ENCODE peak calls at places on chromosome 3, in four cellular contexts. One of them, this sample, is unnamed.

GRCh38 chr3:11592460-11593298 is 51.0 kb downstream of the VGLL4 start:
- DNase-seq in stimulated activated CD4-positive, alpha-beta T cell treated with anti-CD3 and anti-CD28 coated beads, Interleukin-4, amount 100 ng/mL, for 24 hours: no peak
- DNase-seq in fibroblast of pulmonary artery: no peak
- DNase-seq in fibroblast of mammary gland: peak
- DNase-seq in this sample: peak

GRCh38 chr3:155504682-155505081 is 211.2 kb upstream of the STRIT1 start:
- DNase-seq in stimulated activated CD4-positive, alpha-beta T cell treated with anti-CD3 and anti-CD28 coated beads, Interleukin-4, amount 100 ng/mL, for 24 hours: no peak
- DNase-seq in fibroblast of pulmonary artery: no peak
- DNase-seq in fibroblast of mammary gland: no peak
- DNase-seq in this sample: no peak

GRCh38 chr3:123298903-123299302 is 97.2 kb downstream of the SEC22A start:
- DNase-seq in stimulated activated CD4-positive, alpha-beta T cell treated with anti-CD3 and anti-CD28 coated beads, Interleukin-4, amount 100 ng/mL, for 24 hours: no peak
- DNase-seq in fibroblast of pulmonary artery: peak
- DNase-seq in fibroblast of mammary gland: peak
- DNase-seq in this sample: no peak

GRCh38 chr3:128081846-128082245 is 29.6 kb downstream of the SEC61A1 start:
- DNase-seq in stimulated activated CD4-positive, alpha-beta T cell treated with anti-CD3 and anti-CD28 coated beads, Interleukin-4, amount 100 ng/mL, for 24 hours: no peak
- DNase-seq in fibroblast of pulmonary artery: no peak
- DNase-seq in fibroblast of mammary gland: peak
- DNase-seq in this sample: no peak

GRCh38 chr3:18087963-18088362 is 337.2 kb downstream of the SATB1 start:
- DNase-seq in stimulated activated CD4-positive, alpha-beta T cell treated with anti-CD3 and anti-CD28 coated beads, Interleukin-4, amount 100 ng/mL, for 24 hours: no peak
- DNase-seq in fibroblast of pulmonary artery: no peak
- DNase-seq in fibroblast of mammary gland: no peak
- DNase-seq in this sample: no peak

GRCh38 chr3:68740087-68740486 is 192.3 kb downstream of the TAFA4 start:
- DNase-seq in stimulated activated CD4-positive, alpha-beta T cell treated with anti-CD3 and anti-CD28 coated beads, Interleukin-4, amount 100 ng/mL, for 24 hours: no peak
- DNase-seq in fibroblast of pulmonary artery: no peak
- DNase-seq in fibroblast of mammary gland: no peak
- DNase-seq in this sample: no peak

GRCh38 chr3:25473246-25473645 is 45.2 kb downstream of the RARB start:
- DNase-seq in stimulated activated CD4-positive, alpha-beta T cell treated with anti-CD3 and anti-CD28 coated beads, Interleukin-4, amount 100 ng/mL, for 24 hours: no peak
- DNase-seq in fibroblast of pulmonary artery: no peak
- DNase-seq in fibroblast of mammary gland: no peak
- DNase-seq in this sample: no peak

GRCh38 chr3:60365360-60365759 is 885.9 kb downstream of the FHIT start:
- DNase-seq in stimulated activated CD4-positive, alpha-beta T cell treated with anti-CD3 and anti-CD28 coated beads, Interleukin-4, amount 100 ng/mL, for 24 hours: no peak
- DNase-seq in fibroblast of pulmonary artery: peak
- DNase-seq in fibroblast of mammary gland: peak
- DNase-seq in this sample: peak

GRCh38 chr3:151925419-151925818 is 52.0 kb downstream of the SUCNR1 start:
- DNase-seq in stimulated activated CD4-positive, alpha-beta T cell treated with anti-CD3 and anti-CD28 coated beads, Interleukin-4, amount 100 ng/mL, for 24 hours: no peak
- DNase-seq in fibroblast of pulmonary artery: no peak
- DNase-seq in fibroblast of mammary gland: peak
- DNase-seq in this sample: no peak

This sample was measured in endothelial cell of umbilical vein.